ENCODE peak calls at places on chromosomes 2 and 18, in ten cellular contexts. H, E, A, J, W, C, S, Z, N and O are unnamed samples.
A peak's percentile ranks its signal among the peaks of the same experiment; 100 is the strongest.

GRCh38 chr2:4140284-4140962 is 437.0 kb downstream of the DCDC2C start:
- DNase-seq in Z (no peak), C (no peak), J (no peak), A (no peak), H (peak; percentile 70), N (no peak), E (no peak), S (no peak), W (no peak), O (no peak)

GRCh38 chr2:15359716-15360531 is 201.2 kb downstream of the NBAS start:
- DNase-seq in W (no peak), J (no peak), H (peak; percentile 57), S (no peak), Z (peak; percentile 45), A (no peak), N (no peak), C (no peak), E (no peak), O (peak; percentile 63)

GRCh38 chr2:185668710-185669109 is 69.9 kb upstream of the FSIP2 start:
- DNase-seq in S (no peak), C (no peak), J (no peak), E (no peak), N (no peak), H (no peak), W (no peak), Z (no peak), A (no peak), O (no peak)

GRCh38 chr2:231415029-231415428 is 19.5 kb downstream of the B3GNT7 start:
- DNase-seq in W (no peak), Z (no peak), A (no peak), E (no peak), H (no peak), C (no peak), J (no peak), S (no peak), N (no peak), O (no peak)

GRCh38 chr2:138531913-138532312 is 30.3 kb downstream of the SPOPL start:
- DNase-seq in H (no peak), N (no peak), J (no peak), W (no peak), S (no peak), Z (no peak), A (no peak), C (no peak), E (no peak), O (no peak)

GRCh38 chr2:46378616-46379015 is 81.4 kb downstream of the EPAS1 start:
- DNase-seq in A (no peak), W (no peak), N (no peak), S (no peak), J (no peak), Z (no peak), C (no peak), E (no peak), H (no peak), O (no peak)

GRCh38 chr2:48767330-48767729 is 11.8 kb upstream of the LHCGR start:
- DNase-seq in A (no peak), H (no peak), J (no peak), Z (no peak), N (no peak), E (no peak), W (no peak), S (no peak), C (no peak), O (no peak)

GRCh38 chr2:27249891-27250651 is 12.8 kb downstream of the SLC30A3 start:
- DNase-seq in A (peak; percentile 48), N (no peak), Z (no peak), J (no peak), C (peak; percentile 17), W (no peak), S (no peak), E (peak; percentile 80), H (peak; percentile 43), O (peak; percentile 55)

GRCh38 chr2:71780162-71780561 is 326.8 kb downstream of the DYSF start:
- DNase-seq in C (no peak), H (no peak), W (no peak), Z (no peak), J (no peak), E (no peak), N (no peak), S (no peak), A (no peak), O (no peak)

GRCh38 chr2:230930149-230930780 is 5.2 kb upstream of the GPR55 start:
- DNase-seq in N (no peak), H (no peak), W (no peak), E (no peak), J (no peak), Z (no peak), S (no peak), A (peak; percentile 5), C (no peak), O (no peak)

GRCh38 chr2:165277295-165277694 is 38.1 kb downstream of the SCN2A start:
- DNase-seq in W (no peak), J (no peak), S (peak; percentile 56), Z (no peak), N (no peak), C (no peak), E (no peak), A (no peak), H (no peak), O (no peak)

GRCh38 chr2:126736133-126736874 is 80.3 kb downstream of the GYPC start:
- DNase-seq in S (no peak), A (no peak), C (no peak), H (no peak), W (no peak), Z (no peak), E (no peak), N (no peak), J (peak; percentile 1), O (peak; percentile 36)

GRCh38 chr2:42979870-42980763 is 187.7 kb upstream of the HAAO start:
- DNase-seq in J (no peak), C (no peak), E (no peak), S (no peak), N (no peak), W (no peak), H (no peak), A (no peak), Z (no peak), O (no peak)

GRCh38 chr2:48482774-48483173 is 47.2 kb upstream of the STON1 start:
- DNase-seq in H (no peak), C (no peak), Z (peak; percentile 30), J (no peak), S (peak; percentile 7), A (no peak), N (no peak), E (no peak), W (peak; percentile 64), O (peak; percentile 63)

GRCh38 chr2:225025917-225026571 is 16.2 kb downstream of the DOCK10 start:
- DNase-seq in E (no peak), C (no peak), J (peak; percentile 81), A (no peak), S (no peak), N (no peak), H (peak; percentile 57), Z (no peak), W (no peak), O (peak; percentile 79)

GRCh38 chr18:62612721-62613120 is 89.9 kb downstream of the ZCCHC2 start:
- DNase-seq in W (no peak), J (no peak), E (no peak), N (no peak), Z (no peak), A (no peak), C (no peak), H (no peak), S (no peak), O (no peak)

GRCh38 chr2:235745597-235745996 is 251.8 kb downstream of the AGAP1 start:
- DNase-seq in N (no peak), C (no peak), H (no peak), E (no peak), S (no peak), Z (peak; percentile 60), A (no peak), W (no peak), J (no peak), O (peak; percentile 17)

GRCh38 chr2:72001937-72002690 is 145.5 kb downstream of the CYP26B1 start:
- DNase-seq in H (no peak), A (no peak), E (no peak), J (no peak), N (no peak), W (no peak), S (no peak), C (no peak), Z (no peak), O (no peak)

GRCh38 chr2:21422050-21422449 is 298.3 kb downstream of the TDRD15 start:
- DNase-seq in E (peak; percentile 17), C (no peak), H (peak; percentile 49), N (no peak), J (no peak), S (no peak), W (no peak), Z (no peak), A (no peak), O (peak; percentile 8)

GRCh38 chr2:130985206-130985779 is 108.0 kb downstream of the FAM168B start:
- DNase-seq in A (no peak), J (no peak), E (no peak), S (no peak), W (no peak), N (no peak), C (no peak), Z (no peak), H (no peak), O (no peak)

GRCh38 chr18:9410515-9410914 is 64.8 kb upstream of the RALBP1 start:
- DNase-seq in E (no peak), N (no peak), H (no peak), J (no peak), S (no peak), W (no peak), C (no peak), Z (no peak), A (no peak), O (no peak)

GRCh38 chr2:217604527-217605279 is 398.1 kb downstream of the TNS1 start:
- DNase-seq in E (no peak), C (no peak), H (no peak), W (no peak), S (no peak), A (no peak), N (no peak), Z (no peak), J (no peak), O (no peak)

GRCh38 chr2:54722641-54723299 is 692 bp upstream of the EML6 start:
- DNase-seq in Z (peak; percentile 64), J (peak; percentile 41), H (no peak), N (no peak), C (no peak), A (no peak), E (no peak), S (no peak), W (no peak), O (peak; percentile 68)

GRCh38 chr2:217045725-217046475 is 186.0 kb upstream of the TNP1 start:
- DNase-seq in Z (no peak), E (no peak), C (no peak), N (no peak), W (peak; percentile 20), J (no peak), A (no peak), S (no peak), H (no peak), O (no peak)

GRCh38 chr2:177397501-177398289 is 5.1 kb downstream of the AGPS start:
- DNase-seq in J (peak; percentile 90), E (no peak), A (no peak), C (no peak), H (peak; percentile 79), W (no peak), N (no peak), S (no peak), Z (peak; percentile 18), O (peak; percentile 66)

GRCh38 chr18:55523001-55523400 is 65.0 kb downstream of the TCF4 start:
- DNase-seq in H (no peak), E (no peak), N (no peak), S (no peak), Z (no peak), J (no peak), A (no peak), W (no peak), C (no peak), O (no peak)

GRCh38 chr2:142716463-142717242 is 160.8 kb upstream of the KYNU start:
- DNase-seq in N (no peak), J (no peak), Z (no peak), S (no peak), C (no peak), W (peak; percentile 70), H (peak; percentile 20), E (no peak), A (peak; percentile 25), O (peak; percentile 90)

GRCh38 chr2:201450910-201451329 is 338 bp downstream of the TRAK2 start:
- DNase-seq in W (peak; percentile 36), J (no peak), H (no peak), Z (peak; percentile 25), N (no peak), A (no peak), S (peak; percentile 22), C (no peak), E (no peak), O (no peak)